ENCODE peak calls at places on chromosomes 3 and 15, in eight cellular contexts. V is stimulated activated CD8-positive, alpha-beta memory T cell treated with anti-CD3 and anti-CD28 coated beads, Interleukin-2, amount 100 ng/mL, for 48 hours; K is stimulated activated CD4-positive, alpha-beta T cell treated with anti-CD3 and anti-CD28 coated beads, Interleukin-12 subunit alpha, Interleukin-12 subunit beta, amount 100 ng/mL, for 4 hours; W is AG04450; E is lower lobe of right lung; I is anterior cingulate cortex; X is A549; C is Right ventricle myocardium inferior. P is an unnamed sample.

GRCh38 chr3:65401359-65401810 is 637.3 kb downstream of the MAGI1 start:
- DNase-seq in V (no peak), K (no peak), W (no peak), E (no peak), I (no peak), X (no peak), C (no peak), P (no peak)

GRCh38 chr3:194189243-194189791 is 53.4 kb downstream of the HES1 start:
- DNase-seq in V (no peak), K (no peak), W (no peak), E (no peak), I (no peak), X (no peak), C (no peak), P (no peak)

GRCh38 chr3:53705774-53706173 is 140.4 kb downstream of the CHDH start:
- DNase-seq in V (no peak), K (no peak), W (no peak), E (peak; percentile 57), I (no peak), X (no peak), C (no peak), P (no peak)

GRCh38 chr3:152328841-152329240 is 60.1 kb downstream of the MBNL1 start:
- DNase-seq in V (no peak), K (no peak), W (peak; percentile 59), E (no peak), I (no peak), X (peak; percentile 80), C (no peak), P (no peak)

GRCh38 chr15:60074181-60074885 is 70.2 kb downstream of the FOXB1 start:
- DNase-seq in V (no peak), K (no peak), W (no peak), E (no peak), I (no peak), X (no peak), C (no peak), P (peak; percentile 31)

GRCh38 chr3:185308126-185308754 is 54.4 kb upstream of the EHHADH start:
- DNase-seq in V (peak; percentile 28), K (peak; percentile 26), W (peak; percentile 18), E (no peak), I (no peak), X (peak; percentile 59), C (no peak), P (no peak)

GRCh38 chr3:197880361-197881339 is 69.3 kb upstream of the RPL35A start:
- DNase-seq in V (no peak), K (no peak), W (no peak), E (no peak), I (no peak), X (no peak), C (no peak), P (no peak)

GRCh38 chr3:37074178-37074577 is 80.9 kb downstream of the MLH1 start:
- DNase-seq in V (no peak), K (no peak), W (peak; percentile 36), E (no peak), I (no peak), X (no peak), C (no peak), P (no peak)

GRCh38 chr3:154926721-154927120 is 153.4 kb upstream of the MME start:
- DNase-seq in V (no peak), K (no peak), W (no peak), E (no peak), I (no peak), X (no peak), C (no peak), P (no peak)

GRCh38 chr3:188323067-188323842 is 169.3 kb downstream of the LPP start:
- DNase-seq in V (no peak), K (no peak), W (no peak), E (no peak), I (no peak), X (no peak), C (no peak), P (no peak)

GRCh38 chr3:15646924-15647511 is 45.5 kb downstream of the BTD start:
- DNase-seq in V (no peak), K (no peak), W (peak; percentile 96), E (no peak), I (no peak), X (peak; percentile 94), C (no peak), P (no peak)

GRCh38 chr3:28286595-28286994 is 45.2 kb downstream of the CMC1 start:
- DNase-seq in V (no peak), K (no peak), W (no peak), E (no peak), I (no peak), X (peak; percentile 51), C (no peak), P (no peak)

GRCh38 chr15:95497681-95498080 is 832.8 kb upstream of the NR2F2 start:
- DNase-seq in V (no peak), K (no peak), W (no peak), E (no peak), I (no peak), X (no peak), C (no peak), P (no peak)

GRCh38 chr3:138381950-138382715 is 33.8 kb downstream of the MRAS start:
- DNase-seq in V (no peak), K (no peak), W (no peak), E (peak; percentile 82), I (peak; percentile 70), X (no peak), C (peak; percentile 86), P (peak; percentile 39)

GRCh38 chr3:194287977-194288706 is 63.0 kb downstream of the CPN2 start:
- DNase-seq in V (no peak), K (no peak), W (no peak), E (no peak), I (no peak), X (no peak), C (no peak), P (no peak)

GRCh38 chr15:78761020-78761419 is 50.2 kb downstream of the ADAMTS7 start:
- DNase-seq in V (no peak), K (no peak), W (no peak), E (no peak), I (no peak), X (no peak), C (no peak), P (no peak)

GRCh38 chr3:72721696-72722381 is 126.4 kb downstream of the SHQ1 start:
- DNase-seq in V (no peak), K (no peak), W (no peak), E (no peak), I (no peak), X (no peak), C (no peak), P (no peak)

GRCh38 chr3:16183601-16184270 is 9.3 kb downstream of the GALNT15 start:
- DNase-seq in V (no peak), K (no peak), W (peak; percentile 87), E (no peak), I (no peak), X (peak; percentile 38), C (no peak), P (no peak)

GRCh38 chr3:16151109-16151508 is 23.4 kb upstream of the GALNT15 start:
- DNase-seq in V (no peak), K (no peak), W (peak; percentile 69), E (peak; percentile 57), I (peak; percentile 26), X (peak; percentile 19), C (peak; percentile 84), P (peak; percentile 89)

GRCh38 chr15:52056496-52056895 is 37.5 kb downstream of the MAPK6 start:
- DNase-seq in V (no peak), K (no peak), W (no peak), E (no peak), I (no peak), X (no peak), C (no peak), P (no peak)

GRCh38 chr3:23496165-23496564 is 293.0 kb downstream of the UBE2E2 start:
- DNase-seq in V (no peak), K (no peak), W (no peak), E (no peak), I (no peak), X (no peak), C (no peak), P (no peak)

GRCh38 chr3:43638594-43639447 is 17.0 kb upstream of the ANO10 start:
- DNase-seq in V (peak; percentile 23), K (peak; percentile 10), W (no peak), E (peak; percentile 60), I (no peak), X (peak; percentile 54), C (no peak), P (no peak)

GRCh38 chr15:49494842-49495241 is 71.8 kb downstream of the FGF7 start:
- DNase-seq in V (no peak), K (no peak), W (no peak), E (no peak), I (no peak), X (no peak), C (no peak), P (no peak)

P was measured in posterior cingulate gyrus.